ENCODE peak calls at places on chromosomes 4 and X, in nine cellular contexts. K, R, L, N, X, Z, I, C and Q are unnamed samples.

GRCh38 chr4:48337726-48338125 is 3.6 kb upstream of the SLAIN2 start:
- DNase-seq in K (no peak), R (no peak), L (no peak), N (no peak), X (no peak), Z (no peak), I (no peak), C (no peak), Q (no peak)

GRCh38 chr4:123096038-123096437 is 173.6 kb upstream of the NUDT6 start:
- DNase-seq in K (no peak), R (no peak), L (no peak), N (no peak), X (no peak), Z (peak), I (no peak), C (peak), Q (no peak)

GRCh38 chr4:53016099-53016498 is 154.0 kb downstream of the RASL11B start:
- DNase-seq in K (no peak), R (no peak), L (no peak), N (no peak), X (no peak), Z (no peak), I (no peak), C (no peak), Q (no peak)

GRCh38 chrX:132227383-132228112 is 8.3 kb upstream of the RAP2C start:
- DNase-seq in K (no peak), R (no peak), L (no peak), N (no peak), X (no peak), Z (no peak), I (no peak), C (no peak), Q (no peak)

GRCh38 chr4:11548529-11549176 is 120.0 kb upstream of the HS3ST1 start:
- DNase-seq in K (no peak), R (no peak), L (no peak), N (no peak), X (no peak), Z (no peak), I (no peak), C (no peak), Q (no peak)

GRCh38 chr4:94574616-94575015 is 122.9 kb downstream of the PDLIM5 start:
- DNase-seq in K (no peak), R (no peak), L (no peak), N (no peak), X (no peak), Z (no peak), I (no peak), C (no peak), Q (no peak)

GRCh38 chr4:159171287-159171686 is 68.4 kb downstream of the RAPGEF2 start:
- DNase-seq in K (no peak), R (no peak), L (no peak), N (no peak), X (no peak), Z (no peak), I (no peak), C (no peak), Q (no peak)

GRCh38 chrX:17931855-17932254 is 70.8 kb upstream of the RAI2 start:
- DNase-seq in K (no peak), R (no peak), L (no peak), N (no peak), X (no peak), Z (no peak), I (no peak), C (no peak), Q (no peak)

GRCh38 chr4:22237846-22238513 is 277.9 kb downstream of the ADGRA3 start:
- DNase-seq in K (no peak), R (no peak), L (no peak), N (no peak), X (no peak), Z (no peak), I (no peak), C (no peak), Q (no peak)

GRCh38 chr4:122005064-122005755 is 53.4 kb upstream of the TRPC3 start:
- DNase-seq in K (no peak), R (no peak), L (no peak), N (no peak), X (no peak), Z (no peak), I (no peak), C (no peak), Q (no peak)

GRCh38 chr4:172871381-172871780 is 297.2 kb upstream of the GALNT7 start:
- DNase-seq in K (no peak), R (no peak), L (no peak), N (no peak), X (no peak), Z (no peak), I (no peak), C (no peak), Q (no peak)

GRCh38 chr4:47913858-47914218 is 545 bp downstream of the NFXL1 start:
- DNase-seq in K (peak), R (no peak), L (peak), N (peak), X (peak), Z (peak), I (no peak), C (peak), Q (no peak)

GRCh38 chrX:20383487-20383886 is 116.8 kb upstream of the RPS6KA3 start:
- DNase-seq in K (no peak), R (no peak), L (no peak), N (no peak), X (peak), Z (no peak), I (no peak), C (no peak), Q (no peak)

GRCh38 chr4:47752214-47752613 is 85.7 kb downstream of the CORIN start:
- DNase-seq in K (no peak), R (no peak), L (no peak), N (no peak), X (no peak), Z (peak), I (no peak), C (no peak), Q (no peak)

GRCh38 chr4:109472343-109472761 is 38.7 kb downstream of the SEC24B start:
- DNase-seq in K (no peak), R (peak), L (no peak), N (no peak), X (no peak), Z (no peak), I (no peak), C (no peak), Q (no peak)

GRCh38 chrX:637660-638481 is 7.3 kb downstream of the SHOX start:
- DNase-seq in K (no peak), R (no peak), L (no peak), N (peak), X (no peak), Z (no peak), I (no peak), C (no peak), Q (no peak)

GRCh38 chrX:107119281-107119680 is 659 bp upstream of the RBM41 start:
- DNase-seq in K (no peak), R (no peak), L (no peak), N (no peak), X (no peak), Z (no peak), I (no peak), C (no peak), Q (no peak)

GRCh38 chr4:156568479-156568878 is 403.1 kb downstream of the PDGFC start:
- DNase-seq in K (no peak), R (no peak), L (no peak), N (no peak), X (no peak), Z (no peak), I (no peak), C (no peak), Q (no peak)

GRCh38 chr4:139763668-139764067 is 98.0 kb downstream of the MGST2 start:
- DNase-seq in K (no peak), R (no peak), L (no peak), N (no peak), X (no peak), Z (no peak), I (no peak), C (no peak), Q (no peak)

GRCh38 chrX:138856881-138857280 is 145.4 kb upstream of the FGF13 start:
- DNase-seq in K (no peak), R (no peak), L (no peak), N (no peak), X (no peak), Z (no peak), I (no peak), C (no peak), Q (no peak)

GRCh38 chr4:159141193-159141592 is 38.3 kb downstream of the RAPGEF2 start:
- DNase-seq in K (no peak), R (no peak), L (no peak), N (no peak), X (no peak), Z (no peak), I (no peak), C (no peak), Q (no peak)

GRCh38 chr4:38654273-38654672 is 9.7 kb upstream of the KLF3 start:
- DNase-seq in K (peak), R (no peak), L (no peak), N (no peak), X (no peak), Z (no peak), I (no peak), C (no peak), Q (no peak)

GRCh38 chr4:35939746-35940145 is 304.6 kb downstream of the ARAP2 start:
- DNase-seq in K (no peak), R (no peak), L (no peak), N (no peak), X (no peak), Z (peak), I (no peak), C (no peak), Q (no peak)

GRCh38 chr4:100582146-100582545 is 64.3 kb upstream of the EMCN start:
- DNase-seq in K (no peak), R (no peak), L (no peak), N (no peak), X (no peak), Z (no peak), I (no peak), C (no peak), Q (no peak)

GRCh38 chr4:48329193-48329592 is 12.1 kb upstream of the SLAIN2 start:
- DNase-seq in K (no peak), R (no peak), L (no peak), N (no peak), X (no peak), Z (peak), I (no peak), C (no peak), Q (no peak)

GRCh38 chrX:10620121-10620699 is at the start of gene MID1:
- DNase-seq in K (no peak), R (peak), L (peak), N (no peak), X (peak), Z (peak), I (peak), C (peak), Q (no peak)

GRCh38 chr4:56530269-56531148 is 24.9 kb downstream of the ARL9 start:
- DNase-seq in K (peak), R (peak), L (peak), N (peak), X (peak), Z (peak), I (peak), C (peak), Q (peak)

GRCh38 chrX:40012800-40013682 is 84.7 kb downstream of the BCOR start:
- DNase-seq in K (no peak), R (peak), L (peak), N (peak), X (peak), Z (peak), I (peak), C (peak), Q (no peak)

GRCh38 chr4:6416518-6417286 is 55.7 kb downstream of the PPP2R2C start:
- DNase-seq in K (no peak), R (no peak), L (peak), N (no peak), X (no peak), Z (peak), I (no peak), C (no peak), Q (no peak)

GRCh38 chr4:87819281-87819919 is 13.4 kb upstream of the MEPE start:
- DNase-seq in K (no peak), R (peak), L (no peak), N (no peak), X (peak), Z (no peak), I (no peak), C (no peak), Q (peak)